ENCODE peak calls at places on chromosome 11, in nine cellular contexts. T is fibroblast of villous mesenchyme, Z is NCI-H2029, N is non-pigmented ciliary epithelial cell, X is germinal center, J is NCI-H1105, M is HCT116, F is pulmonary artery endothelial cell, B is nucleus accumbens. K is an unnamed sample.

GRCh38 chr11:119709638-119710346 is 19.2 kb downstream of the NECTIN1 start:
- DNase-seq in T (peak), Z (no peak), N (peak), X (no peak), J (peak), M (no peak), F (no peak), B (no peak), K (peak)

GRCh38 chr11:36258730-36259360 is 30.4 kb downstream of the COMMD9 start:
- DNase-seq in T (peak), Z (peak), N (peak), X (peak), J (no peak), M (peak), F (peak), B (no peak), K (peak)

GRCh38 chr11:35111171-35112055 is 27.6 kb upstream of the CD44 start:
- DNase-seq in T (peak), Z (no peak), N (peak), X (no peak), J (no peak), M (no peak), F (peak), B (no peak), K (peak)

GRCh38 chr11:122984186-122985011 is 2.8 kb upstream of the BSX start:
- DNase-seq in T (no peak), Z (peak), N (no peak), X (no peak), J (peak), M (no peak), F (no peak), B (no peak), K (no peak)

GRCh38 chr11:128164090-128164741 is 423.1 kb downstream of the ETS1 start:
- DNase-seq in T (no peak), Z (no peak), N (no peak), X (no peak), J (no peak), M (no peak), F (no peak), B (no peak), K (no peak)

GRCh38 chr11:68978626-68978930 is 2.2 kb downstream of the MRGPRD start:
- DNase-seq in T (no peak), Z (no peak), N (no peak), X (no peak), J (no peak), M (no peak), F (no peak), B (no peak), K (no peak)

GRCh38 chr11:96052921-96053631 is 129.2 kb upstream of the MTMR2 start:
- DNase-seq in T (peak), Z (no peak), N (no peak), X (no peak), J (no peak), M (no peak), F (no peak), B (no peak), K (no peak)

GRCh38 chr11:12540913-12541587 is 133.2 kb upstream of the TEAD1 start:
- DNase-seq in T (peak), Z (no peak), N (peak), X (no peak), J (no peak), M (no peak), F (no peak), B (no peak), K (no peak)

GRCh38 chr11:73228268-73229134 is 10.4 kb downstream of the P2RY2 start:
- DNase-seq in T (no peak), Z (no peak), N (no peak), X (no peak), J (no peak), M (no peak), F (no peak), B (no peak), K (no peak)

GRCh38 chr11:65613091-65613928 is 711 bp downstream of the MAP3K11 start:
- DNase-seq in T (no peak), Z (no peak), N (no peak), X (peak), J (no peak), M (no peak), F (no peak), B (no peak), K (no peak)

GRCh38 chr11:124915541-124916369 is 3.3 kb upstream of the HEPN1 start:
- DNase-seq in T (no peak), Z (no peak), N (no peak), X (no peak), J (no peak), M (no peak), F (no peak), B (no peak), K (no peak)

GRCh38 chr11:81211050-81211449 is 1522.6 kb downstream of the FAM181B start:
- DNase-seq in T (no peak), Z (no peak), N (no peak), X (no peak), J (no peak), M (no peak), F (no peak), B (no peak), K (no peak)

GRCh38 chr11:63866211-63866610 is 27.3 kb downstream of the MARK2 start:
- DNase-seq in T (peak), Z (peak), N (peak), X (no peak), J (no peak), M (no peak), F (no peak), B (no peak), K (no peak)

GRCh38 chr11:2270322-2271076 is at the start of gene ASCL2:
- DNase-seq in T (no peak), Z (no peak), N (no peak), X (no peak), J (no peak), M (no peak), F (no peak), B (no peak), K (no peak)

GRCh38 chr11:95494856-95495255 is 263.9 kb upstream of the SESN3 start:
- DNase-seq in T (no peak), Z (no peak), N (no peak), X (no peak), J (no peak), M (no peak), F (no peak), B (no peak), K (no peak)

GRCh38 chr11:119779195-119780071 is 50.4 kb upstream of the NECTIN1 start:
- DNase-seq in T (no peak), Z (no peak), N (no peak), X (no peak), J (no peak), M (no peak), F (no peak), B (no peak), K (no peak)

GRCh38 chr11:8268530-8269461 is 5.1 kb upstream of the LMO1 start:
- DNase-seq in T (no peak), Z (no peak), N (no peak), X (no peak), J (no peak), M (no peak), F (no peak), B (no peak), K (no peak)

GRCh38 chr11:113377606-113378005 is 10.0 kb upstream of the ANKK1 start:
- DNase-seq in T (no peak), Z (no peak), N (no peak), X (no peak), J (no peak), M (no peak), F (no peak), B (no peak), K (no peak)

GRCh38 chr11:95500466-95500865 is 269.5 kb upstream of the SESN3 start:
- DNase-seq in T (no peak), Z (no peak), N (no peak), X (no peak), J (no peak), M (no peak), F (no peak), B (no peak), K (no peak)

GRCh38 chr11:102734650-102735049 is 9.9 kb upstream of the MMP8 start:
- DNase-seq in T (no peak), Z (no peak), N (no peak), X (no peak), J (no peak), M (no peak), F (no peak), B (no peak), K (no peak)

GRCh38 chr11:33734441-33735165 is 1.6 kb downstream of the CD59 start:
- DNase-seq in T (peak), Z (peak), N (no peak), X (no peak), J (no peak), M (no peak), F (no peak), B (no peak), K (no peak)

GRCh38 chr11:32870676-32871075 is 21.9 kb upstream of the QSER1 start:
- DNase-seq in T (no peak), Z (no peak), N (no peak), X (peak), J (peak), M (no peak), F (no peak), B (no peak), K (no peak)

GRCh38 chr11:41578421-41579047 is 119.1 kb upstream of the LRRC4C start:
- DNase-seq in T (no peak), Z (no peak), N (no peak), X (no peak), J (no peak), M (no peak), F (no peak), B (no peak), K (no peak)

GRCh38 chr11:128389461-128389976 is 197.8 kb downstream of the ETS1 start:
- DNase-seq in T (no peak), Z (no peak), N (no peak), X (no peak), J (no peak), M (no peak), F (no peak), B (no peak), K (no peak)

GRCh38 chr11:119479685-119480275 is 56.8 kb upstream of the THY1 start:
- DNase-seq in T (peak), Z (no peak), N (no peak), X (no peak), J (no peak), M (no peak), F (no peak), B (no peak), K (no peak)

GRCh38 chr11:35717043-35717442 is 54.5 kb downstream of the TRIM44 start:
- DNase-seq in T (no peak), Z (no peak), N (no peak), X (no peak), J (no peak), M (no peak), F (no peak), B (no peak), K (no peak)